ENCODE peak calls at places on chromosome 6, in six cellular contexts. N is GM23338, F is hepatocyte, P is PC-3, Y is MM.1S, D is HCT116. I is an unnamed sample.

GRCh38 chr6:21710908-21711627 is 117.5 kb downstream of the SOX4 start:
- DNase-seq in Y (no peak), D (no peak), F (no peak), P (no peak), N (no peak), I (peak)

GRCh38 chr6:33592595-33593413 is 12.7 kb upstream of the BAK1 start:
- DNase-seq in P (no peak), D (no peak), Y (no peak), F (peak), N (peak), I (peak)

GRCh38 chr6:31861919-31862343 is 690 bp downstream of the NEU1 start:
- DNase-seq in D (no peak), P (no peak), N (no peak), F (peak), Y (no peak), I (no peak)

GRCh38 chr6:55666811-55667210 is 87.8 kb upstream of the HMGCLL1 start:
- DNase-seq in Y (no peak), P (no peak), D (no peak), F (peak), N (no peak), I (no peak)

GRCh38 chr6:7201732-7202541 is 94.2 kb downstream of the RREB1 start:
- DNase-seq in P (no peak), F (no peak), N (no peak), Y (no peak), D (no peak), I (no peak)

GRCh38 chr6:23002044-23002619 is 432.8 kb downstream of the HDGFL1 start:
- DNase-seq in Y (no peak), N (peak), P (no peak), F (no peak), D (no peak), I (no peak)

GRCh38 chr6:145069966-145070365 is 665.4 kb downstream of the EPM2A start:
- DNase-seq in F (no peak), P (peak), D (no peak), N (no peak), Y (no peak), I (no peak)

GRCh38 chr6:69771158-69771906 is 25.5 kb downstream of the LMBRD1 start:
- DNase-seq in N (no peak), P (no peak), F (no peak), D (no peak), Y (no peak), I (no peak)

GRCh38 chr6:112222111-112222726 is 32.1 kb downstream of the LAMA4 start:
- DNase-seq in F (no peak), N (no peak), P (no peak), D (no peak), Y (no peak), I (no peak)

GRCh38 chr6:133314951-133315350 is 73.8 kb downstream of the EYA4 start:
- DNase-seq in F (no peak), D (no peak), P (no peak), N (no peak), Y (no peak), I (no peak)

GRCh38 chr6:158803733-158804143 is 15.4 kb downstream of the EZR start:
- DNase-seq in Y (peak), P (peak), F (no peak), D (no peak), N (peak), I (peak)

GRCh38 chr6:28258877-28259777 is at the start of gene NKAPL:
- DNase-seq in P (no peak), N (peak), D (no peak), F (no peak), Y (peak), I (no peak)

GRCh38 chr6:31135710-31136109 is 3.2 kb downstream of the PSORS1C2 start:
- DNase-seq in F (no peak), N (no peak), D (no peak), P (no peak), Y (no peak), I (no peak)

GRCh38 chr6:149860834-149861602 is 3.1 kb downstream of the LRP11 start:
- DNase-seq in P (no peak), F (no peak), Y (no peak), N (no peak), D (no peak), I (peak)

GRCh38 chr6:12097791-12098190 is 85.7 kb downstream of the HIVEP1 start:
- DNase-seq in F (no peak), D (no peak), N (no peak), P (peak), Y (no peak), I (no peak)

GRCh38 chr6:111614833-111615582 is 9.3 kb upstream of the TRAF3IP2 start:
- DNase-seq in D (no peak), Y (no peak), F (peak), N (peak), P (no peak), I (peak)

GRCh38 chr6:150395388-150396009 is 26.7 kb downstream of the IYD start:
- DNase-seq in D (peak), Y (peak), N (peak), P (peak), F (peak), I (peak)

GRCh38 chr6:30500421-30501069 is 11.2 kb downstream of the HLA-E start:
- DNase-seq in P (peak), N (no peak), Y (no peak), F (no peak), D (no peak), I (no peak)

GRCh38 chr6:127606131-127606562 is 29.2 kb downstream of the C6orf58 start:
- DNase-seq in F (peak), N (peak), P (peak), D (peak), Y (peak), I (peak)

GRCh38 chr6:16352258-16352635 is 113.9 kb downstream of the GMPR start:
- DNase-seq in D (no peak), N (no peak), F (no peak), Y (no peak), P (no peak), I (no peak)

GRCh38 chr6:144190593-144190992 is 40.3 kb downstream of the STX11 start:
- DNase-seq in P (peak), D (no peak), N (no peak), F (no peak), Y (no peak), I (no peak)

GRCh38 chr6:72350256-72350875 is 271.5 kb upstream of the KCNQ5 start:
- DNase-seq in F (no peak), Y (no peak), N (no peak), P (no peak), D (no peak), I (no peak)

GRCh38 chr6:112485813-112486212 is 138.7 kb downstream of the RFPL4B start:
- DNase-seq in F (no peak), P (peak), N (no peak), Y (no peak), D (no peak), I (no peak)

GRCh38 chr6:137370871-137371633 is 123.1 kb downstream of the OLIG3 start:
- DNase-seq in Y (peak), D (peak), N (peak), P (no peak), F (no peak), I (no peak)

GRCh38 chr6:73652637-73653570 is 888 bp downstream of the SLC17A5 start:
- DNase-seq in P (peak), D (peak), Y (peak), F (peak), N (peak), I (peak)

GRCh38 chr6:53629120-53629477 is 36.5 kb downstream of the KLHL31 start:
- DNase-seq in D (no peak), N (no peak), Y (no peak), F (no peak), P (no peak), I (no peak)

GRCh38 chr6:152355166-152355565 is 282.0 kb downstream of the SYNE1 start:
- DNase-seq in Y (no peak), N (no peak), F (no peak), D (no peak), P (no peak), I (peak)

GRCh38 chr6:137389150-137389664 is 105.0 kb downstream of the OLIG3 start:
- DNase-seq in P (peak), F (peak), D (no peak), N (no peak), Y (peak), I (no peak)

GRCh38 chr6:143877584-143878271 is 13.5 kb downstream of the ZC2HC1B start:
- DNase-seq in D (no peak), P (peak), N (no peak), Y (no peak), F (no peak), I (no peak)

GRCh38 chr6:1267057-1267732 is 44.7 kb upstream of the FOXQ1 start:
- DNase-seq in P (peak), Y (no peak), F (peak), N (no peak), D (no peak), I (no peak)

GRCh38 chr6:170317718-170318117 is 11.2 kb downstream of the FAM120B start:
- DNase-seq in F (no peak), Y (no peak), D (no peak), P (no peak), N (no peak), I (no peak)

GRCh38 chr6:17271628-17272027 is 9.5 kb upstream of the RBM24 start:
- DNase-seq in P (no peak), Y (no peak), F (no peak), N (no peak), D (no peak), I (no peak)

GRCh38 chr6:42968783-42969182 is 8.2 kb downstream of the GNMT start:
- DNase-seq in N (no peak), D (no peak), Y (no peak), F (no peak), P (no peak), I (no peak)

GRCh38 chr6:41581381-41581991 is 35.3 kb downstream of the FOXP4 start:
- DNase-seq in D (peak), N (no peak), P (peak), F (peak), Y (no peak), I (no peak)

GRCh38 chr6:30450908-30451818 is 38.1 kb upstream of the HLA-E start:
- DNase-seq in D (no peak), N (peak), F (peak), P (no peak), Y (peak), I (peak)

GRCh38 chr6:106886922-106887797 is 87.4 kb downstream of the CD24 start:
- DNase-seq in F (peak), N (peak), D (no peak), P (peak), Y (no peak), I (peak)
- TF ChIP-seq EZH2phosphoT487 in F (no peak), N (no peak), D (no peak), P (no peak), Y (no peak), I (no peak)

GRCh38 chr6:165985926-165986646 is 181.6 kb downstream of the TBXT start:
- DNase-seq in D (no peak), F (no peak), Y (no peak), N (peak), P (no peak), I (peak)
- TF ChIP-seq EZH2 in D (no peak), F (no peak), Y (no peak), N (peak), P (no peak), I (no peak)

GRCh38 chr6:44133003-44133931 is 5.9 kb downstream of the TMEM63B start:
- DNase-seq in N (peak), F (peak), D (peak), P (peak), Y (no peak), I (peak)
- TF ChIP-seq CTCF in N (peak), F (peak), D (no peak), P (no peak), Y (no peak), I (peak)

GRCh38 chr6:135013211-135013610 is 41.4 kb downstream of the HBS1L start:
- DNase-seq in F (no peak), P (no peak), N (no peak), D (no peak), Y (no peak), I (no peak)

GRCh38 chr6:135012349-135012748 is 42.3 kb downstream of the HBS1L start:
- DNase-seq in D (no peak), N (no peak), F (no peak), Y (no peak), P (no peak), I (no peak)

GRCh38 chr6:135008941-135009290 is 45.7 kb downstream of the HBS1L start:
- DNase-seq in F (no peak), P (no peak), Y (no peak), D (no peak), N (no peak), I (no peak)

GRCh38 chr6:135014353-135014832 is 40.2 kb downstream of the HBS1L start:
- DNase-seq in Y (peak), F (no peak), N (no peak), P (no peak), D (no peak), I (no peak)

DNA sequence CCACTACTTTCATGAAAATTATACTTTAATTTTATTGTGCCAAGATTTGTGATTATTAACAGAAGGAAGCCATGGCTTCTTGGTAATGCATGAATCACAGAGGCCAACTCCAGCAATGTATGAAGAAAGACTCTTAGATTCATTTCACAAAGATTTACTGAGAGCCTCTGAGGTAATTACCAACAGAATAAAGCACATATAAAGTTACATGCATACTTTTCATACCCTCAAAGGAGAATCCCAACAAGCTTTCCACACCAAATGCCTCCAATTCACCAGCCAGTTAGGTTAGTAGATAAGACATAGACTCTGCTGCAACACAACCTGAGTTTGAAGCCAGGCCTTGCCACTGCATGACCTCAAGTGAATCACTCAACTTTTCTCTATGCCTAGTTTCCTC is 41.9 kb downstream of the HBS1L start:
- DNase-seq in Y (no peak), P (no peak), N (no peak), F (no peak), D (no peak), I (no peak)
- TF ChIP-seq EZH2phosphoT487 in Y (no peak), P (no peak), N (no peak), F (no peak), D (no peak), I (no peak)

I was measured in neural progenitor cell.